ENCODE peak calls at places on chromosomes 1 and 21, in seven cellular contexts. One of them, this sample, is unnamed.

GRCh38 chr1:90501281-90501680 is 215.8 kb downstream of the BARHL2 start:
- DNase-seq in lower lobe of right lung: no peak
- DNase-seq in cardiac fibroblast: no peak
- DNase-seq in heart left ventricle: no peak
- DNase-seq in AG09309: no peak
- DNase-seq in H9: no peak
- DNase-seq in coronary artery: no peak
- DNase-seq in this sample: no peak

GRCh38 chr1:51924455-51924854 is 45.9 kb upstream of the NRDC start:
- DNase-seq in lower lobe of right lung: no peak
- DNase-seq in cardiac fibroblast: peak
- DNase-seq in heart left ventricle: no peak
- DNase-seq in AG09309: no peak
- DNase-seq in H9: no peak
- DNase-seq in coronary artery: no peak
- DNase-seq in this sample: no peak

GRCh38 chr1:167441222-167441621 is 77.1 kb downstream of the CD247 start:
- DNase-seq in lower lobe of right lung: no peak
- DNase-seq in cardiac fibroblast: no peak
- DNase-seq in heart left ventricle: no peak
- DNase-seq in AG09309: no peak
- DNase-seq in H9: no peak
- DNase-seq in coronary artery: no peak
- DNase-seq in this sample: no peak

GRCh38 chr21:45542667-45543370 is 579 bp upstream of the SLC19A1 start:
- DNase-seq in lower lobe of right lung: peak
- DNase-seq in cardiac fibroblast: no peak
- DNase-seq in heart left ventricle: peak
- DNase-seq in AG09309: no peak
- DNase-seq in H9: peak
- DNase-seq in coronary artery: peak
- DNase-seq in this sample: peak

GRCh38 chr1:53326598-53327182 is 1.2 kb downstream of the LRP8 start:
- DNase-seq in lower lobe of right lung: peak
- DNase-seq in cardiac fibroblast: peak
- DNase-seq in heart left ventricle: no peak
- DNase-seq in AG09309: no peak
- DNase-seq in H9: peak
- DNase-seq in coronary artery: no peak
- DNase-seq in this sample: peak

GRCh38 chr1:83060216-83060615 is 938.7 kb downstream of the TTLL7 start:
- DNase-seq in lower lobe of right lung: no peak
- DNase-seq in cardiac fibroblast: no peak
- DNase-seq in heart left ventricle: no peak
- DNase-seq in AG09309: no peak
- DNase-seq in H9: no peak
- DNase-seq in coronary artery: no peak
- DNase-seq in this sample: no peak

GRCh38 chr1:150221552-150221951 is 14.4 kb downstream of the ANP32E start:
- DNase-seq in lower lobe of right lung: no peak
- DNase-seq in cardiac fibroblast: peak
- DNase-seq in heart left ventricle: no peak
- DNase-seq in AG09309: no peak
- DNase-seq in H9: no peak
- DNase-seq in coronary artery: no peak
- DNase-seq in this sample: no peak

GRCh38 chr1:110673197-110673701 is 1.5 kb downstream of the KCNA3 start:
- DNase-seq in lower lobe of right lung: no peak
- DNase-seq in cardiac fibroblast: no peak
- DNase-seq in heart left ventricle: no peak
- DNase-seq in AG09309: no peak
- DNase-seq in H9: no peak
- DNase-seq in coronary artery: no peak
- DNase-seq in this sample: no peak

GRCh38 chr1:2489615-2490014 is 13.5 kb downstream of the PLCH2 start:
- DNase-seq in lower lobe of right lung: no peak
- DNase-seq in cardiac fibroblast: no peak
- DNase-seq in heart left ventricle: no peak
- DNase-seq in AG09309: no peak
- DNase-seq in H9: no peak
- DNase-seq in coronary artery: no peak
- DNase-seq in this sample: no peak

GRCh38 chr1:201876148-201876547 is 12.6 kb upstream of the SHISA4 start:
- DNase-seq in lower lobe of right lung: no peak
- DNase-seq in cardiac fibroblast: peak
- DNase-seq in heart left ventricle: no peak
- DNase-seq in AG09309: no peak
- DNase-seq in H9: no peak
- DNase-seq in coronary artery: no peak
- DNase-seq in this sample: no peak

GRCh38 chr1:1058921-1059493 is 15.1 kb downstream of the RNF223 start:
- DNase-seq in lower lobe of right lung: no peak
- DNase-seq in cardiac fibroblast: peak
- DNase-seq in heart left ventricle: no peak
- DNase-seq in AG09309: no peak
- DNase-seq in H9: no peak
- DNase-seq in coronary artery: no peak
- DNase-seq in this sample: no peak

GRCh38 chr1:41882496-41882895 is 36.2 kb downstream of the HIVEP3 start:
- DNase-seq in lower lobe of right lung: no peak
- DNase-seq in cardiac fibroblast: no peak
- DNase-seq in heart left ventricle: no peak
- DNase-seq in AG09309: no peak
- DNase-seq in H9: no peak
- DNase-seq in coronary artery: no peak
- DNase-seq in this sample: no peak

GRCh38 chr1:208944981-208945451 is 638.5 kb upstream of the CAMK1G start:
- DNase-seq in lower lobe of right lung: no peak
- DNase-seq in cardiac fibroblast: no peak
- DNase-seq in heart left ventricle: no peak
- DNase-seq in AG09309: no peak
- DNase-seq in H9: no peak
- DNase-seq in coronary artery: no peak
- DNase-seq in this sample: no peak

GRCh38 chr1:171985639-171986038 is 144.3 kb downstream of the DNM3 start:
- DNase-seq in lower lobe of right lung: no peak
- DNase-seq in cardiac fibroblast: no peak
- DNase-seq in heart left ventricle: peak
- DNase-seq in AG09309: no peak
- DNase-seq in H9: peak
- DNase-seq in coronary artery: no peak
- DNase-seq in this sample: no peak
- TF ChIP-seq CTCF in lower lobe of right lung: peak
- TF ChIP-seq CTCF in cardiac fibroblast: peak
- TF ChIP-seq CTCF in heart left ventricle: no peak
- TF ChIP-seq CTCF in AG09309: peak
- TF ChIP-seq CTCF in H9: peak
- TF ChIP-seq CTCF in coronary artery: no peak
- TF ChIP-seq CTCF in this sample: no peak

DNA sequence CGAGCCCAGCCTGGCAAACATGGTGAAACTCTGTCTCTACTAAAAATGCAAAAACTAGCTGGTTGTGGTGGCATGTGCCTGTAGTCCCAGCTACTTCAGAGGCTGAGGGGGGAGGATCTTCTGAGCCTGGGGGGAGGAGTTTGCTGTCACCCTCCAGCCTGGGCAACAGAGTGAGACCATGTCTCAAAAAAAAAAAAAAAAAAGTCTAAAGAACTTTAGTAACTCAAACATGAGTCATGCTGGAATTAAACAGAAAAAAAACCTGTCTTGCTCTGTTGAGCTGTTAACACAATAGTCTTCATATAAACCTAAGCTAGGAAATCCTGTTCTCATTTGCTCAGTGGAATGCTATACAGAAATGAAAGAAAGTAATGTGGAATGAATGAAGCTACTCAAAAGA is 16.7 kb upstream of the DISP1 start:
- DNase-seq in lower lobe of right lung: no peak
- DNase-seq in cardiac fibroblast: peak
- DNase-seq in heart left ventricle: no peak
- DNase-seq in AG09309: no peak
- DNase-seq in H9: no peak
- DNase-seq in coronary artery: no peak
- DNase-seq in this sample: no peak
- TF ChIP-seq CTCF in lower lobe of right lung: no peak
- TF ChIP-seq CTCF in cardiac fibroblast: no peak
- TF ChIP-seq CTCF in heart left ventricle: no peak
- TF ChIP-seq CTCF in AG09309: no peak
- TF ChIP-seq CTCF in H9: no peak
- TF ChIP-seq CTCF in coronary artery: no peak
- TF ChIP-seq CTCF in this sample: no peak

GRCh38 chr1:230760360-230760827 is 13.2 kb downstream of the CAPN9 start:
- DNase-seq in lower lobe of right lung: no peak
- DNase-seq in cardiac fibroblast: no peak
- DNase-seq in heart left ventricle: no peak
- DNase-seq in AG09309: no peak
- DNase-seq in H9: peak
- DNase-seq in coronary artery: no peak
- DNase-seq in this sample: no peak
- TF ChIP-seq CTCF in lower lobe of right lung: no peak
- TF ChIP-seq CTCF in cardiac fibroblast: no peak
- TF ChIP-seq CTCF in heart left ventricle: no peak
- TF ChIP-seq CTCF in AG09309: no peak
- TF ChIP-seq CTCF in H9: peak
- TF ChIP-seq CTCF in coronary artery: no peak
- TF ChIP-seq CTCF in this sample: peak

DNA sequence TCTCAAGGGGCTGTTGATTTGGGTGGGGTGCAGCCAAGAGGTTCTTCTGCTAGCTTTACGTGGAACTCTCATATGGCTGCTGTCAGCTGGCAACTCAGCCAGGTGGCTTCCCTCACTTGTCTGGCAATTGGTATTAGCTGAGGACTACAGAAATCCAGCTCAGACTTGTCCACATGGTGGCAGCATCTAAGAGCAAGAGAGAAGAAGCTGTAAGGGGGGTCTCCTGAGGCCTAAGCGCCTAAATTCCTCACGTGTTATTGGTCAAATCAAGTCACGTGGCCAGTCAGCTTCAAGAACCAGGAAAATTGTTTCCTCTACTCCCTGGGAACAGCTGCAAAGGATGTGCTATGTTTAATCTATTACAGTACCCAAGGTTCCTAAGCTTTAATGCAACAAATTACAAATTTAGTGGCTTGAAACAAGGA is 4.2 kb upstream of the DYRK3 start:
- DNase-seq in lower lobe of right lung: no peak
- DNase-seq in cardiac fibroblast: peak
- DNase-seq in heart left ventricle: peak
- DNase-seq in AG09309: peak
- DNase-seq in H9: peak
- DNase-seq in coronary artery: no peak
- DNase-seq in this sample: no peak
- TF ChIP-seq CTCF in lower lobe of right lung: peak
- TF ChIP-seq CTCF in cardiac fibroblast: peak
- TF ChIP-seq CTCF in heart left ventricle: peak
- TF ChIP-seq CTCF in AG09309: peak
- TF ChIP-seq CTCF in H9: peak
- TF ChIP-seq CTCF in coronary artery: peak
- TF ChIP-seq CTCF in this sample: peak

GRCh38 chr1:35345439-35345981 is 77.0 kb downstream of the ZMYM4 start:
- DNase-seq in lower lobe of right lung: peak
- DNase-seq in cardiac fibroblast: peak
- DNase-seq in heart left ventricle: no peak
- DNase-seq in AG09309: no peak
- DNase-seq in H9: peak
- DNase-seq in coronary artery: no peak
- DNase-seq in this sample: no peak

GRCh38 chr1:35340519-35340918 is 72.0 kb downstream of the ZMYM4 start:
- DNase-seq in lower lobe of right lung: no peak
- DNase-seq in cardiac fibroblast: no peak
- DNase-seq in heart left ventricle: no peak
- DNase-seq in AG09309: no peak
- DNase-seq in H9: no peak
- DNase-seq in coronary artery: no peak
- DNase-seq in this sample: no peak
- TF ChIP-seq CTCF in lower lobe of right lung: no peak
- TF ChIP-seq CTCF in cardiac fibroblast: no peak
- TF ChIP-seq CTCF in heart left ventricle: no peak
- TF ChIP-seq CTCF in AG09309: no peak
- TF ChIP-seq CTCF in H9: no peak
- TF ChIP-seq CTCF in coronary artery: no peak
- TF ChIP-seq CTCF in this sample: no peak

This sample was measured in chondrocyte.